ENCODE peak calls at places on chromosomes 5 and 9, in five cellular contexts. One of them, this sample, is unnamed.

GRCh38 chr5:131974956-131975726 is 29.7 kb upstream of the MEIKIN start:
- DNase-seq in kidney glomerular epithelial cell: no peak
- DNase-seq in GM12892: no peak
- DNase-seq in aorta: no peak
- DNase-seq in brain microvascular endothelial cell: no peak
- DNase-seq in this sample: peak

GRCh38 chr5:125002727-125003598 is 256.5 kb upstream of the ZNF608 start:
- DNase-seq in aorta: no peak
- DNase-seq in GM12892: no peak
- DNase-seq in kidney glomerular epithelial cell: no peak
- DNase-seq in brain microvascular endothelial cell: no peak
- DNase-seq in this sample: no peak

GRCh38 chr9:123111427-123111826 is 78.0 kb downstream of the GPR21 start:
- DNase-seq in kidney glomerular epithelial cell: no peak
- DNase-seq in GM12892: no peak
- DNase-seq in aorta: no peak
- DNase-seq in brain microvascular endothelial cell: no peak
- DNase-seq in this sample: no peak

GRCh38 chr5:142087920-142088679 is 20.5 kb upstream of the NDFIP1 start:
- DNase-seq in GM12892: no peak
- DNase-seq in kidney glomerular epithelial cell: no peak
- DNase-seq in brain microvascular endothelial cell: no peak
- DNase-seq in aorta: no peak
- DNase-seq in this sample: no peak

GRCh38 chr5:31854181-31854624 is 215.3 kb downstream of the PDZD2 start:
- DNase-seq in brain microvascular endothelial cell: no peak
- DNase-seq in aorta: no peak
- DNase-seq in GM12892: no peak
- DNase-seq in kidney glomerular epithelial cell: peak
- DNase-seq in this sample: peak

GRCh38 chr5:133241179-133241728 is 189.4 kb downstream of the HSPA4 start:
- DNase-seq in aorta: no peak
- DNase-seq in brain microvascular endothelial cell: no peak
- DNase-seq in kidney glomerular epithelial cell: no peak
- DNase-seq in GM12892: no peak
- DNase-seq in this sample: no peak

GRCh38 chr9:80701061-80701460 is 988.3 kb downstream of the TLE1 start:
- DNase-seq in kidney glomerular epithelial cell: no peak
- DNase-seq in GM12892: no peak
- DNase-seq in aorta: no peak
- DNase-seq in brain microvascular endothelial cell: no peak
- DNase-seq in this sample: no peak

GRCh38 chr9:76662476-76663281 is 101.6 kb upstream of the PCA3 start:
- DNase-seq in kidney glomerular epithelial cell: no peak
- DNase-seq in aorta: no peak
- DNase-seq in brain microvascular endothelial cell: no peak
- DNase-seq in GM12892: no peak
- DNase-seq in this sample: no peak

GRCh38 chr9:113501129-113501686 is 37.7 kb downstream of the RGS3 start:
- DNase-seq in aorta: no peak
- DNase-seq in GM12892: no peak
- DNase-seq in kidney glomerular epithelial cell: no peak
- DNase-seq in brain microvascular endothelial cell: no peak
- DNase-seq in this sample: no peak

GRCh38 chr5:63125862-63126261 is 547.2 kb downstream of the LRRC70 start:
- DNase-seq in kidney glomerular epithelial cell: peak
- DNase-seq in aorta: no peak
- DNase-seq in GM12892: no peak
- DNase-seq in brain microvascular endothelial cell: peak
- DNase-seq in this sample: no peak